ENCODE peak calls at places on chromosomes 1 and 21, in five cellular contexts. K is CD14-positive monocyte; I is HFF-Myc; C is CD8-positive, alpha-beta T cell; H is coronary artery. S is an unnamed sample.
A peak's percentile ranks its signal among the peaks of the same experiment; 100 is the strongest.

GRCh38 chr1:31299365-31299764 is 2.5 kb downstream of the ZCCHC17 start:
- DNase-seq in K (no peak), C (no peak), H (no peak), I (no peak), S (no peak)

GRCh38 chr21:38322551-38322950 is 65.8 kb downstream of the KCNJ15 start:
- DNase-seq in K (no peak), I (no peak), H (peak; percentile 63), C (no peak), S (no peak)

GRCh38 chr1:31297273-31298247 is 728 bp downstream of the ZCCHC17 start:
- DNase-seq in H (no peak), C (no peak), I (no peak), K (no peak), S (no peak)

GRCh38 chr1:160942926-160943325 is 11.7 kb downstream of the ITLN2 start:
- DNase-seq in C (no peak), H (no peak), K (no peak), I (no peak), S (no peak)

GRCh38 chr21:45510466-45510955 is 31.7 kb downstream of the SLC19A1 start:
- DNase-seq in H (no peak), K (peak; percentile 34), I (no peak), C (peak; percentile 15), S (no peak)

GRCh38 chr21:39000496-39000895 is 182.8 kb downstream of the PSMG1 start:
- DNase-seq in H (no peak), K (peak; percentile 91), I (no peak), C (no peak), S (no peak)

GRCh38 chr21:20994790-20995189 is 3.4 kb upstream of the NCAM2 start:
- DNase-seq in I (no peak), H (no peak), K (no peak), C (no peak), S (no peak)

GRCh38 chr1:76158126-76158525 is 83.6 kb downstream of the ST6GALNAC3 start:
- DNase-seq in I (no peak), C (no peak), K (no peak), H (no peak), S (no peak)

GRCh38 chr21:41610042-41610839 is 102.3 kb upstream of the TMPRSS2 start:
- DNase-seq in I (no peak), H (no peak), C (no peak), K (peak; percentile 57), S (peak; percentile 52)

GRCh38 chr1:80675469-80675868 is 1125.3 kb upstream of the ADGRL2 start:
- DNase-seq in C (no peak), I (no peak), K (no peak), H (no peak), S (no peak)

GRCh38 chr21:40841524-40842196 is 5.3 kb downstream of the DSCAM start:
- DNase-seq in K (no peak), H (no peak), C (no peak), I (no peak), S (no peak)

GRCh38 chr21:27647401-27647800 is 680.5 kb upstream of the ADAMTS5 start:
- DNase-seq in K (no peak), C (no peak), H (no peak), I (no peak), S (no peak)

GRCh38 chr1:58244872-58245271 is 301.7 kb downstream of the OMA1 start:
- DNase-seq in K (no peak), I (no peak), C (no peak), H (no peak), S (no peak)

GRCh38 chr1:25549273-25550154 is 6.1 kb downstream of the LDLRAP1 start:
- DNase-seq in C (peak; percentile 86), K (peak; percentile 75), I (no peak), H (no peak), S (peak; percentile 80)

GRCh38 chr1:6686294-6686693 is 15.3 kb downstream of the DNAJC11 start:
- DNase-seq in C (no peak), K (no peak), I (no peak), H (no peak), S (no peak)

GRCh38 chr1:214123061-214123784 is 135.4 kb downstream of the PROX1 start:
- DNase-seq in H (no peak), K (no peak), I (peak; percentile 6), C (no peak), S (no peak)

GRCh38 chr1:211285196-211285595 is 26.0 kb downstream of the RCOR3 start:
- DNase-seq in C (no peak), H (no peak), I (no peak), K (no peak), S (no peak)

GRCh38 chr1:112064344-112064743 is 74.9 kb upstream of the KCND3 start:
- DNase-seq in I (no peak), H (no peak), C (no peak), K (no peak), S (no peak)

GRCh38 chr1:22749919-22750670 is 39.5 kb downstream of the EPHB2 start:
- DNase-seq in C (no peak), K (peak; percentile 64), H (no peak), I (peak; percentile 96), S (no peak)

GRCh38 chr1:63255153-63255552 is 67.2 kb upstream of the FOXD3 start:
- DNase-seq in I (no peak), K (no peak), H (no peak), C (no peak), S (no peak)

GRCh38 chr1:213417225-213417820 is 366.3 kb downstream of the RPS6KC1 start:
- DNase-seq in C (no peak), H (no peak), K (no peak), I (no peak), S (no peak)

GRCh38 chr1:203186446-203187305 is at the start of gene CHI3L1:
- DNase-seq in I (no peak), H (no peak), C (no peak), K (peak; percentile 55), S (no peak)

GRCh38 chr1:97806996-97807395 is 113.8 kb downstream of the DPYD start:
- DNase-seq in I (peak; percentile 38), C (no peak), K (no peak), H (no peak), S (no peak)

GRCh38 chr1:59414406-59415133 is 117.7 kb downstream of the FGGY start:
- DNase-seq in K (no peak), I (peak; percentile 61), C (no peak), H (no peak), S (no peak)

GRCh38 chr1:28716336-28716735 is 20.4 kb upstream of the YTHDF2 start:
- DNase-seq in H (no peak), I (no peak), K (no peak), C (no peak), S (no peak)

GRCh38 chr1:207084701-207085180 is 3.9 kb upstream of the C4BPB start:
- DNase-seq in H (no peak), C (peak; percentile 55), K (peak; percentile 61), I (peak; percentile 29), S (no peak)

GRCh38 chr1:166947398-166948043 is 27.8 kb downstream of the ILDR2 start:
- DNase-seq in I (no peak), H (no peak), C (peak; percentile 35), K (no peak), S (no peak)

GRCh38 chr1:162892916-162893714 is 32.1 kb upstream of the CCDC190 start:
- DNase-seq in H (no peak), C (no peak), K (peak; percentile 54), I (no peak), S (no peak)

GRCh38 chr1:111592389-111593361 is 26.9 kb upstream of the RAP1A start:
- DNase-seq in H (peak; percentile 90), C (peak; percentile 96), K (no peak), I (peak; percentile 45), S (peak; percentile 89)

GRCh38 chr1:18923721-18924610 is 21.6 kb upstream of the ALDH4A1 start:
- DNase-seq in K (no peak), I (no peak), H (no peak), C (peak; percentile 35), S (no peak)

GRCh38 chr1:193358419-193358818 is 172.0 kb upstream of the B3GALT2 start:
- DNase-seq in H (no peak), I (no peak), K (no peak), C (no peak), S (no peak)
- TF ChIP-seq CTCF in H (no peak), I (no peak), K (no peak), C (no peak), S (no peak)

GRCh38 chr1:65963161-65963888 is 170.6 kb downstream of the PDE4B start:
- DNase-seq in K (no peak), I (no peak), C (no peak), H (no peak), S (no peak)

GRCh38 chr1:65955503-65955902 is 162.8 kb downstream of the PDE4B start:
- DNase-seq in K (no peak), I (no peak), C (no peak), H (no peak), S (no peak)

GRCh38 chr1:65955071-65955470 is 162.4 kb downstream of the PDE4B start:
- DNase-seq in K (no peak), C (no peak), I (no peak), H (no peak), S (no peak)

GRCh38 chr1:65959896-65960295 is 167.2 kb downstream of the PDE4B start:
- DNase-seq in I (no peak), H (no peak), K (no peak), C (no peak), S (no peak)

DNA sequence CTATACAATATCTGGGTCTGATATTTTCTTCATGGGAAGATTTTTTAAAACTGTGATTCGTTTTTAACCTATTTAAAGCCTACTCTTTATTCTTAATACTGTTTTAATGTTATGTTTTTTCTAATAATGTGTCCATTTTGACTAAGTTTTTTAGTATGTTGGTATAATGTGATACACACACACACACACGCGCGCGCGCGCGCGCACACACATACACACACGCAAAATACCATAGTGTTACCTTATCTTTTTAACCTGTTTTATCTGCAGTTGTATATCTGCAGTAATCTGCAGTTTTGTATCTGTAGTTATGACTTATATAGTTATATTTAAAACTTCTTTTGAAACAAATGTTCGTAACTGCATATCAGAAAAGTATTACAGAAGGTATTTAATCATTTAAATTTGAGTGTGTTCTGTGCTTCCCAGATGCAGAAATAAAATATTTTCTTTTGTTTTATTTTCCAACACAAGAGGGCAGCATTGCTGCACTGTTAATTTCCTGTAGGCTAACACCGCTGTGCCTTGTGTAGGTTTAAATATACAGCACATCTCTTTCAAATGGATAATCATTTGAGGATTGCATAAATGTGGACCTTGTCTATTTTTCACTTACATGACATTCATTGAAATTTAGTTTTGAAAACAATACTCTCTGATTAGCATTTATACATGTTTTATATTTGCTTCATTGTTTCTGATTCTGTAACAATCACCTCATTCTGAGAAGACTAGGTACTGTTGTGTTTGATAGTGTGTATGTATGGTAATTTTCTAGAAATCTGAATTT is 166.1 kb downstream of the PDE4B start:
- DNase-seq in K (no peak), H (no peak), I (peak; percentile 19), C (no peak), S (no peak)
- TF ChIP-seq CTCF in K (peak; percentile 80), H (peak; percentile 36), I (peak; percentile 50), C (peak; percentile 91), S (peak; percentile 90)

GRCh38 chr1:182657026-182657425 is 27.4 kb downstream of the RGS8 start:
- DNase-seq in C (no peak), H (no peak), I (no peak), K (no peak), S (no peak)
- TF ChIP-seq CTCF in C (no peak), H (no peak), I (no peak), K (no peak), S (no peak)

DNA sequence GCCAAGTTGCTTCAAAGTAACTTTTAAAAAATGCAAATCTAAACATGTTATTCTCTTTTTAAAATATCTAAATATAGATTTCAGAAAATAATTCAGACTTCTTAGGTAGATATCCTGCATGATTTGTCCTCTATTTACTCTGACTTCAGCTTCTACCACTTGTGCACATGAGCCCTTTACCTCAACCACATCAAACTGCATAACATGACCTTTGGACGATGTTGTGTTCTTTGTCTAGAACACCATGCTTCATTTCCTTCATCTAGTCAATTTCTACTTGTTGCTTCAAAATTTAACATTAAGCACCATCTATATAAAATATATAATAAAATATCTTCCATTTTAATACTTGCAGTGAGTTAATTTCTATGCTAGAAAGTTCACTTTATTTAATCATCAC is 96.9 kb downstream of the PLPP3 start:
- DNase-seq in C (no peak), I (no peak), K (no peak), H (no peak), S (no peak)
- TF ChIP-seq CTCF in C (no peak), I (no peak), K (no peak), H (no peak), S (no peak)